ENCODE peak calls at places on chromosomes 3 and 15, in seven cellular contexts. One of them, this sample, is unnamed.

GRCh38 chr3:45890405-45890804 is 4.1 kb downstream of the CCR9 start:
- DNase-seq in endodermal cell: no peak
- DNase-seq in NT2/D1: no peak
- DNase-seq in GM12878: no peak
- DNase-seq in keratinocyte: no peak
- DNase-seq in stomach: no peak
- DNase-seq in iPS DF 6.9: no peak
- DNase-seq in this sample: no peak

GRCh38 chr3:121821421-121822199 is 13.2 kb downstream of the IQCB1 start:
- DNase-seq in endodermal cell: no peak
- DNase-seq in NT2/D1: no peak
- DNase-seq in GM12878: no peak
- DNase-seq in keratinocyte: no peak
- DNase-seq in stomach: no peak
- DNase-seq in iPS DF 6.9: no peak
- DNase-seq in this sample: no peak

GRCh38 chr3:4411236-4411635 is 55.8 kb downstream of the SUMF1 start:
- DNase-seq in endodermal cell: no peak
- DNase-seq in NT2/D1: no peak
- DNase-seq in GM12878: no peak
- DNase-seq in keratinocyte: no peak
- DNase-seq in stomach: no peak
- DNase-seq in iPS DF 6.9: no peak
- DNase-seq in this sample: no peak

GRCh38 chr3:133152056-133152455 is 113.9 kb downstream of the TMEM108 start:
- DNase-seq in endodermal cell: no peak
- DNase-seq in NT2/D1: no peak
- DNase-seq in GM12878: no peak
- DNase-seq in keratinocyte: no peak
- DNase-seq in stomach: no peak
- DNase-seq in iPS DF 6.9: no peak
- DNase-seq in this sample: no peak

GRCh38 chr15:59002418-59002859 is 15.0 kb downstream of the RNF111 start:
- DNase-seq in endodermal cell: no peak
- DNase-seq in NT2/D1: no peak
- DNase-seq in GM12878: no peak
- DNase-seq in keratinocyte: no peak
- DNase-seq in stomach: no peak
- DNase-seq in iPS DF 6.9: no peak
- DNase-seq in this sample: no peak

GRCh38 chr3:95408464-95408862 is 1345.6 kb downstream of the NSUN3 start:
- DNase-seq in endodermal cell: no peak
- DNase-seq in NT2/D1: no peak
- DNase-seq in GM12878: no peak
- DNase-seq in keratinocyte: no peak
- DNase-seq in stomach: no peak
- DNase-seq in iPS DF 6.9: no peak
- DNase-seq in this sample: no peak

GRCh38 chr15:93366387-93367100 is 277.5 kb upstream of the RGMA start:
- DNase-seq in endodermal cell: peak; percentile 58
- DNase-seq in NT2/D1: no peak
- DNase-seq in GM12878: no peak
- DNase-seq in keratinocyte: no peak
- DNase-seq in stomach: no peak
- DNase-seq in iPS DF 6.9: no peak
- DNase-seq in this sample: no peak

GRCh38 chr3:65356331-65357286 is 668.8 kb upstream of the ADAMTS9 start:
- DNase-seq in endodermal cell: peak; percentile 73
- DNase-seq in NT2/D1: no peak
- DNase-seq in GM12878: no peak
- DNase-seq in keratinocyte: no peak
- DNase-seq in stomach: no peak
- DNase-seq in iPS DF 6.9: no peak
- DNase-seq in this sample: peak; percentile 43

GRCh38 chr3:171854649-171855305 is 11.6 kb downstream of the TMEM212 start:
- DNase-seq in endodermal cell: no peak
- DNase-seq in NT2/D1: no peak
- DNase-seq in GM12878: no peak
- DNase-seq in keratinocyte: no peak
- DNase-seq in stomach: no peak
- DNase-seq in iPS DF 6.9: no peak
- DNase-seq in this sample: no peak

GRCh38 chr15:101540480-101541239 is 51.2 kb upstream of the PCSK6 start:
- DNase-seq in endodermal cell: peak; percentile 44
- DNase-seq in NT2/D1: no peak
- DNase-seq in GM12878: no peak
- DNase-seq in keratinocyte: no peak
- DNase-seq in stomach: no peak
- DNase-seq in iPS DF 6.9: no peak
- DNase-seq in this sample: no peak

GRCh38 chr3:71045917-71046282 is 537.6 kb downstream of the FOXP1 start:
- DNase-seq in endodermal cell: no peak
- DNase-seq in NT2/D1: no peak
- DNase-seq in GM12878: no peak
- DNase-seq in keratinocyte: no peak
- DNase-seq in stomach: no peak
- DNase-seq in iPS DF 6.9: no peak
- DNase-seq in this sample: no peak
- H3K36me3 ChIP-seq in endodermal cell: peaks cover 8% of the 10 kb centered on the region
- H3K36me3 ChIP-seq in NT2/D1: peaks cover 25% of the 10 kb centered on the region
- H3K36me3 ChIP-seq in GM12878: no peaks in the 10 kb centered on the region
- H3K36me3 ChIP-seq in keratinocyte: peaks cover 23% of the 10 kb centered on the region
- H3K36me3 ChIP-seq in stomach: peaks cover 75% of the 10 kb centered on the region
- H3K36me3 ChIP-seq in iPS DF 6.9: no peaks in the 10 kb centered on the region
- H3K36me3 ChIP-seq in this sample: peaks cover 82% of the 10 kb centered on the region

GRCh38 chr15:83288381-83288801 is 3.9 kb upstream of the BNC1 start:
- DNase-seq in endodermal cell: peak; percentile 81
- DNase-seq in NT2/D1: no peak
- DNase-seq in GM12878: no peak
- DNase-seq in keratinocyte: peak; percentile 91
- DNase-seq in stomach: no peak
- DNase-seq in iPS DF 6.9: no peak
- DNase-seq in this sample: peak; percentile 97

GRCh38 chr15:83290236-83290635 is 5.8 kb upstream of the BNC1 start:
- DNase-seq in endodermal cell: no peak
- DNase-seq in NT2/D1: no peak
- DNase-seq in GM12878: no peak
- DNase-seq in keratinocyte: no peak
- DNase-seq in stomach: no peak
- DNase-seq in iPS DF 6.9: no peak
- DNase-seq in this sample: no peak

GRCh38 chr15:83295417-83295816 is 11.0 kb upstream of the BNC1 start:
- DNase-seq in endodermal cell: no peak
- DNase-seq in NT2/D1: no peak
- DNase-seq in GM12878: no peak
- DNase-seq in keratinocyte: no peak
- DNase-seq in stomach: no peak
- DNase-seq in iPS DF 6.9: no peak
- DNase-seq in this sample: no peak

GRCh38 chr15:83289160-83289559 is 4.7 kb upstream of the BNC1 start:
- DNase-seq in endodermal cell: no peak
- DNase-seq in NT2/D1: no peak
- DNase-seq in GM12878: no peak
- DNase-seq in keratinocyte: no peak
- DNase-seq in stomach: no peak
- DNase-seq in iPS DF 6.9: no peak
- DNase-seq in this sample: no peak

DNA sequence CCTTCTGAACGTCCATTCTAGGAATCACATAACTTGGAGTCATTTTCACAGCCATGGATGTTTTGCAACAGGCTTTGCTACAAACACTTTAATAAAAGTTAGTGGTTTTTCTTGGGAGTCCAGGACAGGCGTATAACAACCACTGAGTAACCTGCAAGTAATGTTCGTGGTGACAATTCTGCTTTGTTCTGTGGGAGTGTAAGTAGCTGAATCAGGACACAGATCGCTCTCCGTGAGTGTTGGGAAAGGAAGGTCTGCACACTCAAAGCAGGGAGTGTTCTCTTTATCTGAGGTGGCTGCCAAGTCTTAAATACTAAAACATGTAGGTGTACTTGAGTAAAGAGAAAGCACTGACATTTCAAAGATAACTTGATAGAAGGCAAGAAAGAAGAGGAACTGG is 7.9 kb upstream of the BNC1 start:
- DNase-seq in endodermal cell: no peak
- DNase-seq in NT2/D1: no peak
- DNase-seq in GM12878: no peak
- DNase-seq in keratinocyte: no peak
- DNase-seq in stomach: no peak
- DNase-seq in iPS DF 6.9: no peak
- DNase-seq in this sample: no peak
- H3K36me3 ChIP-seq in endodermal cell: no peaks in the 10 kb centered on the region
- H3K36me3 ChIP-seq in NT2/D1: no peaks in the 10 kb centered on the region
- H3K36me3 ChIP-seq in GM12878: no peaks in the 10 kb centered on the region
- H3K36me3 ChIP-seq in keratinocyte: no peaks in the 10 kb centered on the region
- H3K36me3 ChIP-seq in stomach: no peaks in the 10 kb centered on the region
- H3K36me3 ChIP-seq in iPS DF 6.9: no peaks in the 10 kb centered on the region
- H3K36me3 ChIP-seq in this sample: no peaks in the 10 kb centered on the region

DNA sequence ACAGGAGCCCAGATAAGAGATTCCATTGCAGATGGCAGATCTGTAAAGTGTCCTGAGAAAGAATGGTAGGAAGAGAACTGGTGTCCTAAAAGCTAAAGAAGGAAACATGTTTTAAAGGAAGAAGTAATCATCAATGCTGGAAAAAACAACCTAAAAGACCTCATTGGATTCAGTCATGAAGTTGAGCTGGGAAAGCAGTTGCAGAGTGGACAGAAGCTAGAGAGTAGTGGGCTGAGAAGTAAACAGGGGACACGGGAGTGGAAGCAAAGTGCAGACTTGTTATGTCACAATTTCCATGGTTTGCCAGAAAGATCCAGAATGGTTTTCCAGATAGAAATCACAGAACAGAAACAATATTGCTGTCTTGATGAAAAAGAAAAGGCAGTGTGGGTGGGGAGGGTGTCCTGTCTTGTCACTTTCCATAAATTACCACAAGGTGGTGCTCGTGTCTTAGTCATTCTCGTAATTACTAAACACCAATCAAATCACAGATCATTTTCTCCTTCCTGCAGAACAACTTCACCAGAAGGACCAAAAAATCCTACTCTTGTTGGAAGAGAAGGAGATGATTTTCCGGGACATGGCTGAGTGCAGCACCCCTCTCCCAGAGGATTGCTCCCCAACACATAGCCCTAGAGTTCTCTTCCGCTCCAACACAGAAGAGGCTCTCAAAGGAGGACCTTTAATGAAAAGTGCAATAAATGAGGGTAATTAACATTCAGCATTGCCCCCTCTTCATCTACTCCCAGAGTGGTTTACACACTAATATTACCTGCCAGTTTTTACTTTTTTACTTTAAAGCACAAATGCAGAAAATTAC is 64.5 kb downstream of the KLHL25 start:
- DNase-seq in endodermal cell: peak; percentile 75
- DNase-seq in NT2/D1: peak; percentile 51
- DNase-seq in GM12878: no peak
- DNase-seq in keratinocyte: peak; percentile 35
- DNase-seq in stomach: no peak
- DNase-seq in iPS DF 6.9: peak; percentile 52
- DNase-seq in this sample: no peak
- H3K36me3 ChIP-seq in endodermal cell: peaks cover 92% of the 10 kb centered on the region
- H3K36me3 ChIP-seq in NT2/D1: peaks cover 64% of the 10 kb centered on the region
- H3K36me3 ChIP-seq in GM12878: peaks cover 56% of the 10 kb centered on the region
- H3K36me3 ChIP-seq in keratinocyte: peaks cover 20% of the 10 kb centered on the region
- H3K36me3 ChIP-seq in stomach: peaks cover 99% of the 10 kb centered on the region
- H3K36me3 ChIP-seq in iPS DF 6.9: peaks cover 11% of the 10 kb centered on the region
- H3K36me3 ChIP-seq in this sample: peaks cover 80% of the 10 kb centered on the region

GRCh38 chr15:48469271-48469670 is 138.0 kb downstream of the DUT start:
- DNase-seq in endodermal cell: no peak
- DNase-seq in NT2/D1: no peak
- DNase-seq in GM12878: no peak
- DNase-seq in keratinocyte: no peak
- DNase-seq in stomach: no peak
- DNase-seq in iPS DF 6.9: no peak
- DNase-seq in this sample: no peak
- H3K36me3 ChIP-seq in endodermal cell: peaks cover 37% of the 10 kb centered on the region
- H3K36me3 ChIP-seq in NT2/D1: peaks cover 17% of the 10 kb centered on the region
- H3K36me3 ChIP-seq in GM12878: peaks cover 12% of the 10 kb centered on the region
- H3K36me3 ChIP-seq in keratinocyte: no peaks in the 10 kb centered on the region
- H3K36me3 ChIP-seq in stomach: peaks cover 80% of the 10 kb centered on the region
- H3K36me3 ChIP-seq in iPS DF 6.9: no peaks in the 10 kb centered on the region
- H3K36me3 ChIP-seq in this sample: peaks cover 18% of the 10 kb centered on the region

GRCh38 chr3:100368421-100368820 is 32.5 kb downstream of the TOMM70 start:
- DNase-seq in endodermal cell: no peak
- DNase-seq in NT2/D1: no peak
- DNase-seq in GM12878: no peak
- DNase-seq in keratinocyte: no peak
- DNase-seq in stomach: no peak
- DNase-seq in iPS DF 6.9: no peak
- DNase-seq in this sample: no peak
- H3K36me3 ChIP-seq in endodermal cell: peaks cover 97% of the 10 kb centered on the region
- H3K36me3 ChIP-seq in NT2/D1: peaks cover 90% of the 10 kb centered on the region
- H3K36me3 ChIP-seq in GM12878: peaks cover 26% of the 10 kb centered on the region
- H3K36me3 ChIP-seq in keratinocyte: peaks cover 11% of the 10 kb centered on the region
- H3K36me3 ChIP-seq in stomach: peaks cover 89% of the 10 kb centered on the region
- H3K36me3 ChIP-seq in iPS DF 6.9: peaks cover 9% of the 10 kb centered on the region
- H3K36me3 ChIP-seq in this sample: peaks cover 98% of the 10 kb centered on the region

GRCh38 chr3:49523756-49524747 is 30.2 kb upstream of the BSN start:
- DNase-seq in endodermal cell: no peak
- DNase-seq in NT2/D1: no peak
- DNase-seq in GM12878: no peak
- DNase-seq in keratinocyte: peak; percentile 30
- DNase-seq in stomach: no peak
- DNase-seq in iPS DF 6.9: no peak
- DNase-seq in this sample: no peak

GRCh38 chr3:49519266-49519665 is 35.0 kb upstream of the BSN start:
- DNase-seq in endodermal cell: no peak
- DNase-seq in NT2/D1: no peak
- DNase-seq in GM12878: no peak
- DNase-seq in keratinocyte: no peak
- DNase-seq in stomach: no peak
- DNase-seq in iPS DF 6.9: no peak
- DNase-seq in this sample: no peak

GRCh38 chr3:49518016-49518415 is 36.3 kb upstream of the BSN start:
- DNase-seq in endodermal cell: no peak
- DNase-seq in NT2/D1: no peak
- DNase-seq in GM12878: no peak
- DNase-seq in keratinocyte: no peak
- DNase-seq in stomach: no peak
- DNase-seq in iPS DF 6.9: no peak
- DNase-seq in this sample: no peak

GRCh38 chr3:49518441-49518840 is 35.8 kb upstream of the BSN start:
- DNase-seq in endodermal cell: no peak
- DNase-seq in NT2/D1: no peak
- DNase-seq in GM12878: no peak
- DNase-seq in keratinocyte: no peak
- DNase-seq in stomach: no peak
- DNase-seq in iPS DF 6.9: no peak
- DNase-seq in this sample: no peak

DNA sequence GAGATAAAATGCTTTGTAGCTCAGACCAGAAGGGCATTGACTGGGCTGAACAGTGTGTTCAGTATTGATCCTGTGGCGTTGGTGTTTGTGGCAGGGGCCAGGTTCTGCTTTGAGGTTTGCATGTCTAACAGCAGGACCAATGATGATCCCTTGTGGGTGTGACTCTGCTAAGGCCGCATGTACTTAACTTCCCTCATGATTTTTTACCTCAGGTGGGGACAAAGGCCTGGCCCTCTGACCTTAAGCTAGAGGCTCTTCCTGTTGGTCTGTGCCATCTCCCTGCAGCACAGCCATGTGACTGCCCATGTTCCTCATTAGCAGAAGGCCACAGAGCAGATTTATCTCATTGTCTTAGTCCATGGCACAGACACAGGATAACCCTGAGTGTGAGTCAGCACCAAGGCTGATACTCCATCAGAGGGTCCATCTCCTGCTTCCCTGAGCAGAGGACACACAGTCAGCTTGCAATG is 34.3 kb upstream of the BSN start:
- DNase-seq in endodermal cell: no peak
- DNase-seq in NT2/D1: no peak
- DNase-seq in GM12878: no peak
- DNase-seq in keratinocyte: no peak
- DNase-seq in stomach: no peak
- DNase-seq in iPS DF 6.9: no peak
- DNase-seq in this sample: no peak
- H3K36me3 ChIP-seq in endodermal cell: peaks cover 69% of the 10 kb centered on the region
- H3K36me3 ChIP-seq in NT2/D1: peaks cover 87% of the 10 kb centered on the region
- H3K36me3 ChIP-seq in GM12878: peaks cover 16% of the 10 kb centered on the region
- H3K36me3 ChIP-seq in keratinocyte: peaks cover 8% of the 10 kb centered on the region
- H3K36me3 ChIP-seq in stomach: peaks cover 87% of the 10 kb centered on the region
- H3K36me3 ChIP-seq in iPS DF 6.9: peaks cover 6% of the 10 kb centered on the region
- H3K36me3 ChIP-seq in this sample: peaks cover 25% of the 10 kb centered on the region

This sample was measured in RWPE2.